ENCODE peak calls at places on chromosomes 4 and X, in nine cellular contexts. One of them, this sample, is unnamed.

GRCh38 chrX:47587091-47587891 is 5.1 kb downstream of the TIMP1 start:
- DNase-seq in AG09319: no peak
- DNase-seq in heart left ventricle: no peak
- DNase-seq in Calu3: no peak
- DNase-seq in MCF 10A: peak; percentile 49
- DNase-seq in foreskin fibroblast: no peak
- DNase-seq in tibial artery: no peak
- DNase-seq in stomach: no peak
- DNase-seq in lower lobe of right lung: no peak
- DNase-seq in this sample: no peak

GRCh38 chr4:20639346-20639745 is 60.9 kb upstream of the PACRGL start:
- DNase-seq in AG09319: no peak
- DNase-seq in heart left ventricle: no peak
- DNase-seq in Calu3: no peak
- DNase-seq in MCF 10A: no peak
- DNase-seq in foreskin fibroblast: no peak
- DNase-seq in tibial artery: no peak
- DNase-seq in stomach: no peak
- DNase-seq in lower lobe of right lung: no peak
- DNase-seq in this sample: no peak

GRCh38 chr4:7289619-7290018 is 97.3 kb downstream of the SORCS2 start:
- DNase-seq in AG09319: no peak
- DNase-seq in heart left ventricle: no peak
- DNase-seq in Calu3: no peak
- DNase-seq in MCF 10A: no peak
- DNase-seq in foreskin fibroblast: no peak
- DNase-seq in tibial artery: no peak
- DNase-seq in stomach: no peak
- DNase-seq in lower lobe of right lung: no peak
- DNase-seq in this sample: no peak

GRCh38 chr4:108465886-108466491 is 154.4 kb upstream of the RPL34 start:
- DNase-seq in AG09319: no peak
- DNase-seq in heart left ventricle: no peak
- DNase-seq in Calu3: no peak
- DNase-seq in MCF 10A: no peak
- DNase-seq in foreskin fibroblast: no peak
- DNase-seq in tibial artery: no peak
- DNase-seq in stomach: no peak
- DNase-seq in lower lobe of right lung: no peak
- DNase-seq in this sample: no peak

GRCh38 chrX:105821471-105822081 is 763 bp upstream of the NRK start:
- DNase-seq in AG09319: no peak
- DNase-seq in heart left ventricle: no peak
- DNase-seq in Calu3: no peak
- DNase-seq in MCF 10A: no peak
- DNase-seq in foreskin fibroblast: no peak
- DNase-seq in tibial artery: no peak
- DNase-seq in stomach: no peak
- DNase-seq in lower lobe of right lung: peak; percentile 38
- DNase-seq in this sample: peak; percentile 75

GRCh38 chr4:40514409-40515025 is 115.1 kb downstream of the RBM47 start:
- DNase-seq in AG09319: no peak
- DNase-seq in heart left ventricle: no peak
- DNase-seq in Calu3: peak; percentile 48
- DNase-seq in MCF 10A: peak; percentile 54
- DNase-seq in foreskin fibroblast: no peak
- DNase-seq in tibial artery: no peak
- DNase-seq in stomach: peak; percentile 83
- DNase-seq in lower lobe of right lung: no peak
- DNase-seq in this sample: no peak

GRCh38 chr4:168882650-168883233 is 127.3 kb downstream of the CBR4 start:
- DNase-seq in AG09319: no peak
- DNase-seq in heart left ventricle: no peak
- DNase-seq in Calu3: no peak
- DNase-seq in MCF 10A: peak; percentile 64
- DNase-seq in foreskin fibroblast: peak; percentile 60
- DNase-seq in tibial artery: peak; percentile 50
- DNase-seq in stomach: no peak
- DNase-seq in lower lobe of right lung: no peak
- DNase-seq in this sample: no peak

GRCh38 chr4:85005865-85006377 is 39.4 kb upstream of the WDFY3 start:
- DNase-seq in AG09319: peak; percentile 22
- DNase-seq in heart left ventricle: no peak
- DNase-seq in Calu3: peak; percentile 1
- DNase-seq in MCF 10A: peak; percentile 86
- DNase-seq in foreskin fibroblast: peak; percentile 88
- DNase-seq in tibial artery: no peak
- DNase-seq in stomach: no peak
- DNase-seq in lower lobe of right lung: no peak
- DNase-seq in this sample: no peak

GRCh38 chr4:103171006-103171405 is 27.1 kb downstream of the CENPE start:
- DNase-seq in AG09319: no peak
- DNase-seq in heart left ventricle: no peak
- DNase-seq in Calu3: no peak
- DNase-seq in MCF 10A: no peak
- DNase-seq in foreskin fibroblast: no peak
- DNase-seq in tibial artery: no peak
- DNase-seq in stomach: no peak
- DNase-seq in lower lobe of right lung: no peak
- DNase-seq in this sample: no peak

GRCh38 chr4:168719725-168720124 is 222.9 kb downstream of the PALLD start:
- DNase-seq in AG09319: no peak
- DNase-seq in heart left ventricle: no peak
- DNase-seq in Calu3: no peak
- DNase-seq in MCF 10A: no peak
- DNase-seq in foreskin fibroblast: no peak
- DNase-seq in tibial artery: no peak
- DNase-seq in stomach: no peak
- DNase-seq in lower lobe of right lung: no peak
- DNase-seq in this sample: no peak

GRCh38 chr4:186137193-186137792 is 32.8 kb downstream of the FAM149A start:
- DNase-seq in AG09319: no peak
- DNase-seq in heart left ventricle: no peak
- DNase-seq in Calu3: no peak
- DNase-seq in MCF 10A: peak; percentile 34
- DNase-seq in foreskin fibroblast: peak; percentile 4
- DNase-seq in tibial artery: no peak
- DNase-seq in stomach: no peak
- DNase-seq in lower lobe of right lung: no peak
- DNase-seq in this sample: no peak

DNA sequence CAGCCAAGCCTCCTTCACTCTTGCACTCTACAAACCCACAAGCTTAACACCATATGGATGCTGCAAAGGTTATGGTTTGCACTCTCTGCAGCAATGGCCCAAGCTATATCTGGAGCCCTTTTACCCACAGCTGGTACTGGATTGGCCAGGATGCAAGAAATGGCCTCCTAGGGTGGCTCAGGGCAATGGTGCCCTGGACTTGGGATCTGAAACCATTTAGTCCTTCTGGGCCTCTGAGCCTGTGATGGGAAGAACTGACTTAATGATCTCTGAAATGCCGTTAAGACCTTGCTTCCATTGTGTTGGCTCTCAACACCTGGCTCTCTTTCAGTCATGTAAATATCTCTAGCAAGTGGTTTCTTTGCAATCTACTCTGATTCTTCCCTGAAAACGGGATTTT is 626.0 kb downstream of the KCTD8 start:
- DNase-seq in AG09319: no peak
- DNase-seq in heart left ventricle: no peak
- DNase-seq in Calu3: no peak
- DNase-seq in MCF 10A: no peak
- DNase-seq in foreskin fibroblast: no peak
- DNase-seq in tibial artery: no peak
- DNase-seq in stomach: no peak
- DNase-seq in lower lobe of right lung: no peak
- DNase-seq in this sample: no peak
- TF ChIP-seq CTCF in AG09319: no peak
- TF ChIP-seq CTCF in heart left ventricle: no peak
- TF ChIP-seq CTCF in Calu3: no peak
- TF ChIP-seq CTCF in MCF 10A: no peak
- TF ChIP-seq CTCF in foreskin fibroblast: no peak
- TF ChIP-seq CTCF in tibial artery: no peak
- TF ChIP-seq CTCF in stomach: no peak
- TF ChIP-seq CTCF in lower lobe of right lung: no peak
- TF ChIP-seq CTCF in this sample: no peak

GRCh38 chrX:101136235-101136634 is 38.2 kb downstream of the CENPI start:
- DNase-seq in AG09319: no peak
- DNase-seq in heart left ventricle: no peak
- DNase-seq in Calu3: no peak
- DNase-seq in MCF 10A: no peak
- DNase-seq in foreskin fibroblast: no peak
- DNase-seq in tibial artery: no peak
- DNase-seq in stomach: no peak
- DNase-seq in lower lobe of right lung: no peak
- DNase-seq in this sample: no peak
- TF ChIP-seq CTCF in AG09319: no peak
- TF ChIP-seq CTCF in heart left ventricle: no peak
- TF ChIP-seq CTCF in Calu3: no peak
- TF ChIP-seq CTCF in MCF 10A: no peak
- TF ChIP-seq CTCF in foreskin fibroblast: no peak
- TF ChIP-seq CTCF in tibial artery: no peak
- TF ChIP-seq CTCF in stomach: no peak
- TF ChIP-seq CTCF in lower lobe of right lung: no peak
- TF ChIP-seq CTCF in this sample: no peak

GRCh38 chr4:38894340-38894982 is 26.9 kb downstream of the FAM114A1 start:
- DNase-seq in AG09319: no peak
- DNase-seq in heart left ventricle: no peak
- DNase-seq in Calu3: no peak
- DNase-seq in MCF 10A: no peak
- DNase-seq in foreskin fibroblast: no peak
- DNase-seq in tibial artery: no peak
- DNase-seq in stomach: no peak
- DNase-seq in lower lobe of right lung: no peak
- DNase-seq in this sample: no peak
- TF ChIP-seq CTCF in AG09319: no peak
- TF ChIP-seq CTCF in heart left ventricle: no peak
- TF ChIP-seq CTCF in Calu3: no peak
- TF ChIP-seq CTCF in MCF 10A: no peak
- TF ChIP-seq CTCF in foreskin fibroblast: no peak
- TF ChIP-seq CTCF in tibial artery: no peak
- TF ChIP-seq CTCF in stomach: no peak
- TF ChIP-seq CTCF in lower lobe of right lung: no peak
- TF ChIP-seq CTCF in this sample: no peak

DNA sequence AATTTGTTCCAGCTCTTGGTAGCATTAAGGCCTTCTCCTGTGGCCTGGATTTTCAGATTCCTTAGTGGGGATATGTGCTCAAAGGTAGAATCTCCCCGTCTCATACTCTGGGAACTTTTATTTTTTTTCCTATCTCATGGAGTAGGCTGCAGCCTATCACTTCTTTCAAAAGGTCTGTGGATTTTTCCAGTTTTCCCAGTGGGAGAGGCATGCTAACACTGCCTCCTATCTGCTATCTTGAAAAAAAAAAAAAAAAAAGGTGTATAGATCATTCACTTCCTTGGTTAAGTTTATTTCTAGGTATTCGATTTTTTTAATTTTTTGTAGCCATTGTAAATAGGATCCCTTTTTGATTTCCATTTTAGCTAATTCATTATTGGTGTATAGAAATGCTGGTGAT is 67.1 kb downstream of the IL15 start:
- DNase-seq in AG09319: no peak
- DNase-seq in heart left ventricle: no peak
- DNase-seq in Calu3: no peak
- DNase-seq in MCF 10A: no peak
- DNase-seq in foreskin fibroblast: no peak
- DNase-seq in tibial artery: no peak
- DNase-seq in stomach: no peak
- DNase-seq in lower lobe of right lung: no peak
- DNase-seq in this sample: no peak
- TF ChIP-seq CTCF in AG09319: no peak
- TF ChIP-seq CTCF in heart left ventricle: no peak
- TF ChIP-seq CTCF in Calu3: no peak
- TF ChIP-seq CTCF in MCF 10A: no peak
- TF ChIP-seq CTCF in foreskin fibroblast: no peak
- TF ChIP-seq CTCF in tibial artery: no peak
- TF ChIP-seq CTCF in stomach: no peak
- TF ChIP-seq CTCF in lower lobe of right lung: no peak
- TF ChIP-seq CTCF in this sample: peak; percentile 17

DNA sequence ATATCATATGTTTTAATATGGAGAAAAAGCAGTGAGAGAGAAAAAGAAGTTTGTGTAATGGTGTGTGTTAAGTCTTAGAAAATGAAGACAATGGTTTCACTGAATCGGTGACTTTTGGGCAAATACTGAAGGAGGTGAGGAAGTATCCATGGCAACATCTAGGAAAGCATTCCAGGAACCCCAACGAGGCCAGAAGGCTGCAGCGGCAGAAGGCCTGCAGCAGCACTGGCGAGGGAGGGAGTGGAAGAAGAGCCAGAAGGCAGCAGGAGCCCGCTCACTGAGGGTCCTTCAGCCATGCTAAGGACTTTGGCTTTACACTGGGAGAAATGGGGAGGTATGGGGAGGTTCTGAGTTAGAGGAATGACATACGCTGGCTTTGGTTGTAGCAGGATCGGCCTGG is 26.8 kb downstream of the COQ2 start:
- DNase-seq in AG09319: no peak
- DNase-seq in heart left ventricle: no peak
- DNase-seq in Calu3: no peak
- DNase-seq in MCF 10A: no peak
- DNase-seq in foreskin fibroblast: no peak
- DNase-seq in tibial artery: no peak
- DNase-seq in stomach: no peak
- DNase-seq in lower lobe of right lung: no peak
- DNase-seq in this sample: no peak
- TF ChIP-seq CTCF in AG09319: no peak
- TF ChIP-seq CTCF in heart left ventricle: no peak
- TF ChIP-seq CTCF in Calu3: no peak
- TF ChIP-seq CTCF in MCF 10A: no peak
- TF ChIP-seq CTCF in foreskin fibroblast: no peak
- TF ChIP-seq CTCF in tibial artery: no peak
- TF ChIP-seq CTCF in stomach: no peak
- TF ChIP-seq CTCF in lower lobe of right lung: no peak
- TF ChIP-seq CTCF in this sample: no peak

This sample was measured in H9.